ENCODE peak calls at places on chromosomes 16 and 17, in four cellular contexts. One of them, this sample, is unnamed.

GRCh38 chr16:2148714-2149629 is 547 bp downstream of the RAB26 start:
- DNase-seq in GM23338: peak; percentile 58
- DNase-seq in stomach: peak; percentile 48
- DNase-seq in nephron progenitor cell: no peak
- DNase-seq in this sample: no peak

GRCh38 chr17:76427457-76428231 is 25.3 kb downstream of the UBE2O start:
- DNase-seq in GM23338: no peak
- DNase-seq in stomach: no peak
- DNase-seq in nephron progenitor cell: no peak
- DNase-seq in this sample: no peak

GRCh38 chr16:48535831-48536599 is 74.0 kb downstream of the N4BP1 start:
- DNase-seq in GM23338: peak; percentile 36
- DNase-seq in stomach: no peak
- DNase-seq in nephron progenitor cell: peak; percentile 69
- DNase-seq in this sample: peak; percentile 79

GRCh38 chr17:81804559-81805399 is 829 bp downstream of the GCGR start:
- DNase-seq in GM23338: peak; percentile 61
- DNase-seq in stomach: no peak
- DNase-seq in nephron progenitor cell: peak; percentile 44
- DNase-seq in this sample: no peak

GRCh38 chr17:33142703-33143299 is 150.3 kb downstream of the ASIC2 start:
- DNase-seq in GM23338: peak; percentile 71
- DNase-seq in stomach: no peak
- DNase-seq in nephron progenitor cell: peak; percentile 84
- DNase-seq in this sample: no peak

GRCh38 chr17:39863244-39863917 is 731 bp downstream of the IKZF3 start:
- DNase-seq in GM23338: no peak
- DNase-seq in stomach: no peak
- DNase-seq in nephron progenitor cell: no peak
- DNase-seq in this sample: no peak

GRCh38 chr17:32648450-32648849 is 161.7 kb downstream of the CDK5R1 start:
- DNase-seq in GM23338: no peak
- DNase-seq in stomach: no peak
- DNase-seq in nephron progenitor cell: no peak
- DNase-seq in this sample: no peak

GRCh38 chr17:49779730-49780220 is 8.7 kb upstream of the KAT7 start:
- DNase-seq in GM23338: peak; percentile 26
- DNase-seq in stomach: no peak
- DNase-seq in nephron progenitor cell: no peak
- DNase-seq in this sample: peak; percentile 34

GRCh38 chr16:54628796-54629625 is 301.7 kb upstream of the IRX5 start:
- DNase-seq in GM23338: no peak
- DNase-seq in stomach: peak; percentile 89
- DNase-seq in nephron progenitor cell: no peak
- DNase-seq in this sample: no peak

GRCh38 chr17:27577884-27578717 is 52.9 kb upstream of the LGALS9 start:
- DNase-seq in GM23338: no peak
- DNase-seq in stomach: no peak
- DNase-seq in nephron progenitor cell: no peak
- DNase-seq in this sample: no peak

GRCh38 chr16:83955218-83956130 is 2.4 kb downstream of the OSGIN1 start:
- DNase-seq in GM23338: no peak
- DNase-seq in stomach: no peak
- DNase-seq in nephron progenitor cell: no peak
- DNase-seq in this sample: no peak

GRCh38 chr17:19347323-19348080 is 15.0 kb downstream of the B9D1 start:
- DNase-seq in GM23338: no peak
- DNase-seq in stomach: no peak
- DNase-seq in nephron progenitor cell: no peak
- DNase-seq in this sample: no peak

GRCh38 chr17:1153795-1154546 is 25.8 kb downstream of the ABR start:
- DNase-seq in GM23338: peak; percentile 87
- DNase-seq in stomach: no peak
- DNase-seq in nephron progenitor cell: peak; percentile 41
- DNase-seq in this sample: no peak

GRCh38 chr17:50955160-50955559 is 89.0 kb upstream of the TOB1 start:
- DNase-seq in GM23338: no peak
- DNase-seq in stomach: no peak
- DNase-seq in nephron progenitor cell: no peak
- DNase-seq in this sample: no peak

GRCh38 chr17:49717371-49717841 is 9.6 kb upstream of the SLC35B1 start:
- DNase-seq in GM23338: no peak
- DNase-seq in stomach: peak; percentile 46
- DNase-seq in nephron progenitor cell: no peak
- DNase-seq in this sample: no peak

GRCh38 chr17:33871720-33872535 is 383.2 kb upstream of the CCL2 start:
- DNase-seq in GM23338: no peak
- DNase-seq in stomach: no peak
- DNase-seq in nephron progenitor cell: no peak
- DNase-seq in this sample: no peak

GRCh38 chr17:31067699-31068184 is 27.0 kb upstream of the NF1 start:
- DNase-seq in GM23338: no peak
- DNase-seq in stomach: no peak
- DNase-seq in nephron progenitor cell: no peak
- DNase-seq in this sample: no peak

GRCh38 chr17:47251421-47251940 is 2.1 kb upstream of the ITGB3 start:
- DNase-seq in GM23338: peak; percentile 29
- DNase-seq in stomach: no peak
- DNase-seq in nephron progenitor cell: no peak
- DNase-seq in this sample: no peak

GRCh38 chr17:35893751-35894150 is 13.6 kb upstream of the CCL5 start:
- DNase-seq in GM23338: no peak
- DNase-seq in stomach: no peak
- DNase-seq in nephron progenitor cell: no peak
- DNase-seq in this sample: no peak

GRCh38 chr17:7548585-7549400 is at the start of gene TNFSF12:
- DNase-seq in GM23338: peak; percentile 68
- DNase-seq in stomach: peak; percentile 55
- DNase-seq in nephron progenitor cell: peak; percentile 69
- DNase-seq in this sample: peak; percentile 76
- TF ChIP-seq CTCF in GM23338: no peak
- TF ChIP-seq CTCF in stomach: no peak
- TF ChIP-seq CTCF in nephron progenitor cell: no peak
- TF ChIP-seq CTCF in this sample: no peak

GRCh38 chr17:2395258-2396170 is 5.3 kb downstream of the MNT start:
- DNase-seq in GM23338: no peak
- DNase-seq in stomach: no peak
- DNase-seq in nephron progenitor cell: no peak
- DNase-seq in this sample: no peak
- TF ChIP-seq CTCF in GM23338: no peak
- TF ChIP-seq CTCF in stomach: no peak
- TF ChIP-seq CTCF in nephron progenitor cell: no peak
- TF ChIP-seq CTCF in this sample: no peak

GRCh38 chr16:53492499-53492898 is 10.5 kb downstream of the AKTIP start:
- DNase-seq in GM23338: no peak
- DNase-seq in stomach: no peak
- DNase-seq in nephron progenitor cell: no peak
- DNase-seq in this sample: no peak

GRCh38 chr16:53489754-53490153 is 13.3 kb downstream of the AKTIP start:
- DNase-seq in GM23338: no peak
- DNase-seq in stomach: no peak
- DNase-seq in nephron progenitor cell: no peak
- DNase-seq in this sample: no peak

GRCh38 chr16:53498984-53499383 is 4.0 kb downstream of the AKTIP start:
- DNase-seq in GM23338: no peak
- DNase-seq in stomach: no peak
- DNase-seq in nephron progenitor cell: no peak
- DNase-seq in this sample: no peak

DNA sequence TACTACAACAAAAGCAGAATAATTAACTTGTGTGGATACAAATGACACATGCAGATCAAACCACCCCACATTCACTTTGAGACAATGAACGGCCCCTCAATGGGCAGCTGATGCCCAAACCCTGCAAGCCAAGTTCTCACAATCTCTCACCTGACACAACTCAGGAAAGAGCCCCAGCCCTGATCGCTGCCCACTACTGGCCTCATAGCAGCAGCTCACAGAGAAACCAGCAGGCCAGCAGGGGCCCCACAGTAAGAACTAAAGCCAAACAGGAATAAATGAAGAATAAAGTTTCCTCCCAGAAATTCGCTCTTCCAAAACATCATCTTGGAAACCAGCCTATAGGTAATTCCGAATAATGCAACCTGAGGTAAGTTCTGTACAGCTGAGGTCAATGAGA is 7.7 kb downstream of the AKTIP start:
- DNase-seq in GM23338: peak; percentile 57
- DNase-seq in stomach: no peak
- DNase-seq in nephron progenitor cell: no peak
- DNase-seq in this sample: no peak
- TF ChIP-seq CTCF in GM23338: peak; percentile 50
- TF ChIP-seq CTCF in stomach: no peak
- TF ChIP-seq CTCF in nephron progenitor cell: no peak
- TF ChIP-seq CTCF in this sample: no peak

GRCh38 chr16:80084614-80085013 is 456.2 kb upstream of the DYNLRB2 start:
- DNase-seq in GM23338: peak; percentile 85
- DNase-seq in stomach: peak; percentile 51
- DNase-seq in nephron progenitor cell: peak; percentile 44
- DNase-seq in this sample: no peak
- TF ChIP-seq CTCF in GM23338: peak; percentile 63
- TF ChIP-seq CTCF in stomach: peak; percentile 55
- TF ChIP-seq CTCF in nephron progenitor cell: peak; percentile 59
- TF ChIP-seq CTCF in this sample: no peak

DNA sequence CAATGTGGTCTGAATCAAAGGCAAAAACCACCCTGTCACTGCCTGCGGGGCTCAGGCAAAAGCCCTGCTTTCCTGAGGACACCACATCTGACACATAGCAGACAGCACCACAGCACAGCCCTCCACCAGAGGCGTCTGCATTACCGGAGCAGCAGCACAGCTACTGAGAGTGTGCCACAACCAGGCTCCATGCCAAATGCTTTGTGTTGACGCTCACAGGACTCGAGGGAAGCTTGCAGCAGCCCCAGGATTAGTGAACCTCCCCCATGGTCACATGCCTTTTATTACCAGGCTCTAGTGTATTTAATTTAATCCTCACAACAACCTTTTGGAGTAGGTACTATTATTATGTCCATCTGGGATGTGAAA is 12.6 kb downstream of the ATPAF2 start:
- DNase-seq in GM23338: no peak
- DNase-seq in stomach: no peak
- DNase-seq in nephron progenitor cell: no peak
- DNase-seq in this sample: no peak
- TF ChIP-seq CTCF in GM23338: no peak
- TF ChIP-seq CTCF in stomach: no peak
- TF ChIP-seq CTCF in nephron progenitor cell: no peak
- TF ChIP-seq CTCF in this sample: no peak

This sample was measured in GM10248.